ENCODE peak calls at places on chromosomes 3 and 15, in nine cellular contexts. Z is stimulated activated CD8-positive, alpha-beta memory T cell treated with anti-CD3 and anti-CD28 coated beads, Interleukin-15, amount 100 ng/mL, for 4 hours; R is hypothalamus; F is activated T-helper 1 cell treated with anti-CD3 and anti-CD28 coated beads, Interleukin-2, amount 50 U/mL, for 16 hours; N is GM23338; A is PC-3; T is CD4-positive, alpha-beta T cell; J is ACHN; I is NCI-H187 treated with DMSO at 0.1 percent for 48 hours. B is an unnamed sample.

GRCh38 chr15:52306270-52306669 is 10.7 kb upstream of the MYO5C start:
- DNase-seq in J (no peak), I (no peak), Z (no peak), R (no peak), A (peak), T (no peak), N (no peak), F (no peak), B (no peak)

GRCh38 chr15:90807074-90807646 is 61.2 kb upstream of the FURIN start:
- DNase-seq in I (no peak), R (no peak), J (no peak), A (no peak), N (no peak), T (no peak), Z (no peak), F (no peak), B (no peak)

GRCh38 chr3:178198329-178198728 is 337.9 kb upstream of the KCNMB2 start:
- DNase-seq in J (no peak), A (peak), I (no peak), T (no peak), R (no peak), Z (no peak), N (no peak), F (no peak), B (no peak)

GRCh38 chr3:118890186-118890585 is 144.5 kb downstream of the IGSF11 start:
- DNase-seq in A (no peak), I (no peak), N (no peak), R (no peak), J (no peak), T (no peak), F (no peak), Z (no peak), B (no peak)

GRCh38 chr15:81483496-81483895 is 109.5 kb upstream of the TMC3 start:
- DNase-seq in R (no peak), Z (no peak), N (no peak), F (no peak), I (no peak), T (no peak), A (no peak), J (no peak), B (no peak)

GRCh38 chr15:29319823-29320222 is 50.2 kb upstream of the NSMCE3 start:
- DNase-seq in I (no peak), N (peak), A (no peak), J (no peak), R (no peak), F (no peak), T (no peak), Z (no peak), B (no peak)

GRCh38 chr15:71195242-71195641 is 80.0 kb downstream of the THSD4 start:
- DNase-seq in T (no peak), I (no peak), R (no peak), N (peak), Z (no peak), F (no peak), A (peak), J (peak), B (no peak)

GRCh38 chr15:25709437-25710159 is 153.5 kb downstream of the ATP10A start:
- DNase-seq in F (no peak), N (no peak), J (no peak), I (no peak), T (no peak), Z (no peak), A (no peak), R (no peak), B (no peak)

GRCh38 chr15:96333194-96334016 is 2.9 kb downstream of the NR2F2 start:
- DNase-seq in J (peak), R (no peak), T (no peak), A (peak), Z (no peak), I (no peak), N (peak), F (no peak), B (peak)

GRCh38 chr3:112640333-112640863 is 545 bp downstream of the CCDC80 start:
- DNase-seq in Z (no peak), J (peak), I (no peak), R (no peak), N (no peak), F (no peak), T (no peak), A (peak), B (no peak)

GRCh38 chr15:75942464-75942863 is 38.8 kb downstream of the FBXO22 start:
- DNase-seq in J (no peak), T (no peak), N (no peak), A (no peak), I (no peak), F (no peak), R (no peak), Z (no peak), B (no peak)

GRCh38 chr3:76083992-76084391 is 298.6 kb upstream of the ZNF717 start:
- DNase-seq in R (no peak), F (no peak), J (no peak), A (no peak), Z (no peak), T (no peak), I (no peak), N (no peak), B (no peak)

GRCh38 chr3:45043715-45044299 is 17.7 kb downstream of the CLEC3B start:
- DNase-seq in A (peak), Z (no peak), I (no peak), N (no peak), R (no peak), J (peak), T (no peak), F (no peak), B (no peak)